ENCODE peak calls at places on chromosomes 1 and 21, in six cellular contexts. V is psoas muscle, T is upper lobe of left lung, K is mammary epithelial cell, O is neural progenitor cell, A is ovary. X is an unnamed sample.

GRCh38 chr1:247209306-247209900 is 37.6 kb upstream of the ZNF124 start:
- DNase-seq in O (no peak), T (no peak), K (no peak), A (no peak), V (no peak), X (no peak)

GRCh38 chr1:163069142-163069541 is at the start of gene RGS4:
- DNase-seq in A (peak), O (peak), T (no peak), K (peak), V (peak), X (peak)

GRCh38 chr1:40651138-40651857 is 14.2 kb downstream of the RIMS3 start:
- DNase-seq in T (no peak), V (no peak), K (no peak), O (no peak), A (no peak), X (no peak)

GRCh38 chr1:25034736-25035522 is 104.9 kb upstream of the RUNX3 start:
- DNase-seq in T (no peak), A (no peak), O (no peak), K (no peak), V (no peak), X (no peak)

GRCh38 chr1:204292733-204293132 is 67.0 kb downstream of the PLEKHA6 start:
- DNase-seq in T (no peak), O (no peak), V (no peak), K (no peak), A (peak), X (no peak)

GRCh38 chr1:22255341-22256212 is 112.7 kb upstream of the WNT4 start:
- DNase-seq in V (no peak), A (no peak), O (no peak), K (no peak), T (no peak), X (no peak)

GRCh38 chr1:30965914-30966313 is 57.4 kb upstream of the SDC3 start:
- DNase-seq in O (no peak), T (no peak), A (no peak), K (no peak), V (no peak), X (no peak)

GRCh38 chr1:48462716-48463285 is 9.2 kb downstream of the SPATA6 start:
- DNase-seq in K (no peak), O (peak), A (no peak), V (no peak), T (no peak), X (no peak)

GRCh38 chr1:109802136-109802900 is 38.6 kb upstream of the EPS8L3 start:
- DNase-seq in A (no peak), T (peak), O (no peak), V (no peak), K (no peak), X (no peak)

GRCh38 chr21:21751286-21751685 is 753.1 kb downstream of the NCAM2 start:
- DNase-seq in K (no peak), V (no peak), T (no peak), A (no peak), O (no peak), X (no peak)

GRCh38 chr21:25857308-25858099 is 122.7 kb downstream of the GABPA start:
- DNase-seq in O (no peak), A (peak), K (no peak), T (no peak), V (no peak), X (no peak)

GRCh38 chr1:186872356-186872755 is 43.6 kb downstream of the PLA2G4A start:
- DNase-seq in O (peak), T (no peak), A (no peak), V (no peak), K (no peak), X (no peak)

GRCh38 chr1:166840309-166841302 is 1.3 kb downstream of the POGK start:
- DNase-seq in K (peak), V (no peak), T (peak), A (no peak), O (no peak), X (no peak)

GRCh38 chr1:17682403-17682802 is 72.7 kb upstream of the ACTL8 start:
- DNase-seq in V (no peak), O (peak), K (peak), A (no peak), T (no peak), X (no peak)

GRCh38 chr1:70210820-70211219 is 5.4 kb upstream of the LRRC40 start:
- DNase-seq in T (no peak), A (no peak), O (no peak), K (no peak), V (no peak), X (no peak)

GRCh38 chr1:156146749-156147405 is 6.5 kb upstream of the SEMA4A start:
- DNase-seq in O (no peak), K (peak), T (peak), V (no peak), A (peak), X (no peak)

GRCh38 chr1:108813326-108813725 is 43.6 kb downstream of the AKNAD1 start:
- DNase-seq in T (no peak), K (no peak), V (no peak), O (no peak), A (no peak), X (no peak)

GRCh38 chr1:60949826-60950197 is 132.5 kb upstream of the NFIA start:
- DNase-seq in V (no peak), K (no peak), T (no peak), A (no peak), O (no peak), X (no peak)

GRCh38 chr1:226134170-226135058 is 52.1 kb downstream of the ACBD3 start:
- DNase-seq in K (no peak), T (no peak), V (no peak), O (no peak), A (no peak), X (no peak)

GRCh38 chr1:33349778-33350610 is 29.1 kb upstream of the A3GALT2 start:
- DNase-seq in O (peak), V (peak), K (peak), A (peak), T (peak), X (peak)

GRCh38 chr21:45309069-45309521 is 21.4 kb upstream of the POFUT2 start:
- DNase-seq in T (peak), O (peak), K (no peak), A (peak), V (peak), X (peak)
- TF ChIP-seq CTCF in T (peak), O (peak), K (peak), A (peak), V (peak), X (peak)

GRCh38 chr1:154431586-154432373 is 26.6 kb downstream of the IL6R start:
- DNase-seq in A (no peak), O (no peak), T (peak), V (peak), K (peak), X (no peak)
- H3K27ac ChIP-seq in A (no peak), O (no peak), T (peak), V (peak), K (peak), X (no peak)

GRCh38 chr1:205542367-205542766 is 37.9 kb downstream of the CDK18 start:
- DNase-seq in A (no peak), O (peak), V (no peak), T (no peak), K (no peak), X (no peak)

GRCh38 chr1:205545001-205545919 is 40.8 kb downstream of the CDK18 start:
- DNase-seq in A (no peak), K (no peak), T (no peak), O (no peak), V (no peak), X (no peak)

GRCh38 chr1:205541161-205541886 is 36.9 kb downstream of the CDK18 start:
- DNase-seq in V (no peak), K (no peak), T (no peak), A (no peak), O (no peak), X (no peak)

GRCh38 chr1:205545991-205546390 is 41.5 kb downstream of the CDK18 start:
- DNase-seq in V (no peak), T (no peak), A (no peak), K (no peak), O (no peak), X (no peak)

DNA sequence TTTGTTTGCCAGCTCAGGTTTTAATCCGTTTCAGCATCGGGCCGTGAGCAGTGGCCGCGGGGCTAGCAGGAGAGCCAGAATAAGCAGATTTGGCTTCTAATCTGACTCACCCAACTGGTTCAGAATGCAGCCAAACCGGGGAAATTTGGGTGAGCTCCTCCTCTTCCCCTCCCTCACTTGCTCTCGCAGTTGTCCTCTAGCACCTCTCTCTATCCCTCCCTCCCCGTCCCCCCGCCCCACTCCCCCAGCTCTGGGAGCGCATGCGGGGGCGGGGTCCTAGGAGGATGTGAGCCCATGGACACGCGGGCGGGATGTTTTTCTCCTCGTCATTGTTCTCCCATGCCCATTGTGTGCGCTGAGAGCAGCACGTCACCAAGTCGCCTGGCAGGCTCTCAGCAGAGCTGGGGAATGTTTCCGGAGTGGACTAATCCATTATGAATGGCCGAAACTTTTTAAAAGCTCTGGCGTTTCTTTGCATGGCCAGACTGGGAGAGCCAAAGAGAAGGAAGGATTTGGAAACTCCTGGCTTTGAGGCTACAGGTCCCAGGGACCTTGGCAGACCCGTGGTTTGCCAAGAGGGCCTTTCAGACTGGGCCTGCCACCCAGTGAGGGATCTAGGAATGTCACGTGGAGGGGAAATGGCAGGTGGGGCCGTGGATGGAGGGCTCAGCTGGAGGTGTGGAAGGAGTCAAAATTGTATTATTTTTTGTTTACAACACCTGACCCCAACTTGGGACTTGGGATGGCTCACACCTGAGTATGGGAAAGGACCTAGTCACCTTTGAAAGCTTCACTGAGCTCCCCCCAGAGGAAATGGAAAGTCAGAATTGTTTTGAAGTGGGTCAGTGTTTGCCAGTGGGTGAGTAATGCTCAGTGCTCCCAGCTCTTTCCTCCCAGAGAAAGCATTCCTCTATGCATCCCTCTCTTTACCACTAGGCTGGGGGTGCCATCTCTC is 39.2 kb downstream of the CDK18 start:
- DNase-seq in K (peak), A (peak), T (peak), O (peak), V (peak), X (peak)
- H3K4me3 ChIP-seq in K (peak), A (no peak), T (no peak), O (peak), V (peak), X (peak)

GRCh38 chr1:85230305-85230977 is 29.0 kb downstream of the C1orf52 start:
- DNase-seq in T (peak), A (no peak), O (peak), K (no peak), V (no peak), X (peak)
- TF ChIP-seq CTCF in T (no peak), A (no peak), O (peak), K (peak), V (no peak), X (peak)

GRCh38 chr1:179090923-179091322 is 9.1 kb downstream of the TOR3A start:
- DNase-seq in V (no peak), A (no peak), O (no peak), K (no peak), T (no peak), X (no peak)
- H3K27ac ChIP-seq in V (peak), A (peak), O (no peak), K (no peak), T (peak), X (peak)

DNA sequence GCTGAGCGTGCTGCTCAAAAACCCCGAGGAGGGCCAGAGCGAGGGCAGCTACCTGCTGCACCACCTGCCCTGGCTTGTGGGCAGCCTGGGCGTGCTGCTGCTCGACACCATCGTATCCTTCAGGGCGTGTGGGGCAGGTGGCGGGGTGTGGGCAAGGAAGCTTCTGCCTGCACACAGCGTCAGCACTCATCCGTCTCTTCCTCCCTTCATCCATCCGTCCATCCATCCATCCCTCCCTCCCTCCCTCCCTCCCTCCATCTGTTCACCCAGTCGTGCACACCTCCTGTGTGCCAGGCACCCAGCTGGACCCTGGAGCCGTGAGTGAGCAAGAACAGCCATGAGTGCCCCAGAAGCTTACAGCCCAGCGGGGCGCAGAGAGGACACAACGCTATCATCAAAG is 15.2 kb downstream of the SLC66A1 start:
- DNase-seq in V (no peak), O (no peak), T (no peak), K (no peak), A (no peak), X (no peak)
- H3K4me3 ChIP-seq in V (no peak), O (no peak), T (no peak), K (no peak), A (no peak), X (no peak)

X was measured in A673.